ENCODE peak calls at places on chromosomes 4 and X, in eight cellular contexts. One of them, this sample, is unnamed.

GRCh38 chrX:40047485-40047884 is 50.3 kb downstream of the BCOR start:
- DNase-seq in upper lobe of left lung: no peak
- DNase-seq in IMR-90: no peak
- DNase-seq in prostate gland: no peak
- DNase-seq in sigmoid colon: no peak
- DNase-seq in Peyer's patch: no peak
- DNase-seq in tibial nerve: no peak
- DNase-seq in transverse colon: no peak
- DNase-seq in this sample: no peak

GRCh38 chr4:92994727-92995126 is 691.0 kb downstream of the GRID2 start:
- DNase-seq in upper lobe of left lung: no peak
- DNase-seq in IMR-90: no peak
- DNase-seq in prostate gland: no peak
- DNase-seq in sigmoid colon: no peak
- DNase-seq in Peyer's patch: no peak
- DNase-seq in tibial nerve: no peak
- DNase-seq in transverse colon: no peak
- DNase-seq in this sample: no peak

GRCh38 chrX:134803551-134804183 is 145.4 kb upstream of the PLAC1 start:
- DNase-seq in upper lobe of left lung: no peak
- DNase-seq in IMR-90: no peak
- DNase-seq in prostate gland: no peak
- DNase-seq in sigmoid colon: no peak
- DNase-seq in Peyer's patch: no peak
- DNase-seq in tibial nerve: no peak
- DNase-seq in transverse colon: no peak
- DNase-seq in this sample: no peak

GRCh38 chrX:12950851-12951589 is 23.9 kb upstream of the TMSB4X start:
- DNase-seq in upper lobe of left lung: peak; percentile 72
- DNase-seq in IMR-90: no peak
- DNase-seq in prostate gland: no peak
- DNase-seq in sigmoid colon: no peak
- DNase-seq in Peyer's patch: no peak
- DNase-seq in tibial nerve: no peak
- DNase-seq in transverse colon: peak; percentile 63
- DNase-seq in this sample: no peak

GRCh38 chr4:109631709-109632108 is 71.5 kb downstream of the CASP6 start:
- DNase-seq in upper lobe of left lung: no peak
- DNase-seq in IMR-90: peak; percentile 4
- DNase-seq in prostate gland: no peak
- DNase-seq in sigmoid colon: no peak
- DNase-seq in Peyer's patch: no peak
- DNase-seq in tibial nerve: no peak
- DNase-seq in transverse colon: no peak
- DNase-seq in this sample: peak; percentile 46

GRCh38 chr4:99636422-99636821 is 21.2 kb downstream of the C4orf54 start:
- DNase-seq in upper lobe of left lung: no peak
- DNase-seq in IMR-90: no peak
- DNase-seq in prostate gland: no peak
- DNase-seq in sigmoid colon: no peak
- DNase-seq in Peyer's patch: no peak
- DNase-seq in tibial nerve: no peak
- DNase-seq in transverse colon: no peak
- DNase-seq in this sample: no peak

GRCh38 chr4:72568959-72569718 is at the start of gene ADAMTS3:
- DNase-seq in upper lobe of left lung: peak; percentile 67
- DNase-seq in IMR-90: peak; percentile 33
- DNase-seq in prostate gland: peak; percentile 59
- DNase-seq in sigmoid colon: peak; percentile 81
- DNase-seq in Peyer's patch: peak; percentile 52
- DNase-seq in tibial nerve: peak; percentile 35
- DNase-seq in transverse colon: peak; percentile 40
- DNase-seq in this sample: peak; percentile 84

GRCh38 chrX:24542756-24543155 is 77.7 kb downstream of the PDK3 start:
- DNase-seq in upper lobe of left lung: no peak
- DNase-seq in IMR-90: no peak
- DNase-seq in prostate gland: no peak
- DNase-seq in sigmoid colon: no peak
- DNase-seq in Peyer's patch: no peak
- DNase-seq in tibial nerve: no peak
- DNase-seq in transverse colon: no peak
- DNase-seq in this sample: no peak

GRCh38 chrX:78659955-78660354 is 827 bp upstream of the RTL3 start:
- DNase-seq in upper lobe of left lung: no peak
- DNase-seq in IMR-90: no peak
- DNase-seq in prostate gland: no peak
- DNase-seq in sigmoid colon: no peak
- DNase-seq in Peyer's patch: no peak
- DNase-seq in tibial nerve: no peak
- DNase-seq in transverse colon: no peak
- DNase-seq in this sample: no peak

GRCh38 chr4:102247041-102247440 is 98.2 kb downstream of the SLC39A8 start:
- DNase-seq in upper lobe of left lung: no peak
- DNase-seq in IMR-90: no peak
- DNase-seq in prostate gland: no peak
- DNase-seq in sigmoid colon: no peak
- DNase-seq in Peyer's patch: no peak
- DNase-seq in tibial nerve: no peak
- DNase-seq in transverse colon: no peak
- DNase-seq in this sample: no peak

GRCh38 chrX:39008554-39008953 is 207.3 kb downstream of the MID1IP1 start:
- DNase-seq in upper lobe of left lung: peak; percentile 25
- DNase-seq in IMR-90: no peak
- DNase-seq in prostate gland: no peak
- DNase-seq in sigmoid colon: no peak
- DNase-seq in Peyer's patch: no peak
- DNase-seq in tibial nerve: no peak
- DNase-seq in transverse colon: no peak
- DNase-seq in this sample: no peak

GRCh38 chrX:37423864-37424569 is 74.9 kb downstream of the PRRG1 start:
- DNase-seq in upper lobe of left lung: no peak
- DNase-seq in IMR-90: peak; percentile 29
- DNase-seq in prostate gland: no peak
- DNase-seq in sigmoid colon: no peak
- DNase-seq in Peyer's patch: no peak
- DNase-seq in tibial nerve: no peak
- DNase-seq in transverse colon: no peak
- DNase-seq in this sample: no peak

GRCh38 chrX:41293269-41293668 is 40.7 kb upstream of the DDX3X start:
- DNase-seq in upper lobe of left lung: no peak
- DNase-seq in IMR-90: no peak
- DNase-seq in prostate gland: no peak
- DNase-seq in sigmoid colon: no peak
- DNase-seq in Peyer's patch: no peak
- DNase-seq in tibial nerve: no peak
- DNase-seq in transverse colon: no peak
- DNase-seq in this sample: no peak

GRCh38 chrX:14963447-14964236 is 90.4 kb downstream of the MOSPD2 start:
- DNase-seq in upper lobe of left lung: no peak
- DNase-seq in IMR-90: peak; percentile 47
- DNase-seq in prostate gland: no peak
- DNase-seq in sigmoid colon: no peak
- DNase-seq in Peyer's patch: no peak
- DNase-seq in tibial nerve: no peak
- DNase-seq in transverse colon: no peak
- DNase-seq in this sample: no peak

GRCh38 chr4:15677507-15677988 is 4.1 kb upstream of the FAM200B start:
- DNase-seq in upper lobe of left lung: peak; percentile 58
- DNase-seq in IMR-90: peak; percentile 48
- DNase-seq in prostate gland: no peak
- DNase-seq in sigmoid colon: no peak
- DNase-seq in Peyer's patch: no peak
- DNase-seq in tibial nerve: no peak
- DNase-seq in transverse colon: peak; percentile 39
- DNase-seq in this sample: no peak

GRCh38 chrX:153905481-153906095 is 1.1 kb downstream of the AVPR2 start:
- DNase-seq in upper lobe of left lung: no peak
- DNase-seq in IMR-90: no peak
- DNase-seq in prostate gland: no peak
- DNase-seq in sigmoid colon: no peak
- DNase-seq in Peyer's patch: no peak
- DNase-seq in tibial nerve: no peak
- DNase-seq in transverse colon: no peak
- DNase-seq in this sample: peak; percentile 14

DNA sequence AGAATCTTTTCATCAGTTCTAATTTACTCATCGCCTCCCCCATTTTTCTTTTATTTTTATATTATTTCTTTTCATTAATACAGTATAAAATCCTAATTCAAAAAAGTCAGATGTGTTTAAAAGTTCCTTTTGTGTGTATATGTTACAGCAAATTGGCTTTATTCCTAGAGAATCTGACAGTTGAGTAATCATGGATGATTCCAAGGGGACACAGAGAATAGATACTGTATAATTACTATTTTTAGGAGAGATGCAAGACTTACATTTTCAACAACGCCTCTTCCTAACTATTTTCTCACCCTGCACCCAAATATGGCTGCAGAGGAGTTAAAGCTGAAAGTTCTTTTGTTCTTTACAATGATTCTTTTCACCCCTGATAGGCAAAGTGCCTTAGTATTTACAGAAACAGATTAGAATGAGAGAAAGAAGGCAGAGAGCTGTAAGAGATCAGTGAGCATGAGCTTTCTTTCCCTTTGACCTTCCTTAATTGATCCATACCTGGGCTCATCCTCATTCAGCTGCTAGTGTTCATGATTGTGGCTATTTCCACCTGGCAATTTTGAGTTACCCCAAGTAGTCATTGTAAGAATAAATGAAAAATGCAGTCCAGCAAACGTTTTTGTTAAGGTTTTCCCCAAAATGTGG is 210.8 kb downstream of the SLC4A4 start:
- DNase-seq in upper lobe of left lung: no peak
- DNase-seq in IMR-90: peak; percentile 22
- DNase-seq in prostate gland: no peak
- DNase-seq in sigmoid colon: no peak
- DNase-seq in Peyer's patch: no peak
- DNase-seq in tibial nerve: no peak
- DNase-seq in transverse colon: no peak
- DNase-seq in this sample: no peak
- TF ChIP-seq POLR2A in upper lobe of left lung: no peak
- TF ChIP-seq POLR2A in IMR-90: no peak
- TF ChIP-seq POLR2A in prostate gland: no peak
- TF ChIP-seq POLR2A in sigmoid colon: no peak
- TF ChIP-seq POLR2A in Peyer's patch: no peak
- TF ChIP-seq POLR2A in tibial nerve: no peak
- TF ChIP-seq POLR2A in transverse colon: no peak
- TF ChIP-seq POLR2A in this sample: no peak

GRCh38 chr4:112302320-112303274 is 5.4 kb downstream of the ALPK1 start:
- DNase-seq in upper lobe of left lung: no peak
- DNase-seq in IMR-90: no peak
- DNase-seq in prostate gland: no peak
- DNase-seq in sigmoid colon: no peak
- DNase-seq in Peyer's patch: no peak
- DNase-seq in tibial nerve: no peak
- DNase-seq in transverse colon: no peak
- DNase-seq in this sample: no peak
- H3K4me3 ChIP-seq in upper lobe of left lung: no peak overlapping the region
- H3K4me3 ChIP-seq in IMR-90: no peak overlapping the region
- H3K4me3 ChIP-seq in prostate gland: no peak overlapping the region
- H3K4me3 ChIP-seq in sigmoid colon: no peak overlapping the region
- H3K4me3 ChIP-seq in Peyer's patch: no peak overlapping the region
- H3K4me3 ChIP-seq in tibial nerve: no peak overlapping the region
- H3K4me3 ChIP-seq in transverse colon: no peak overlapping the region
- H3K4me3 ChIP-seq in this sample: no peak overlapping the region

GRCh38 chr4:113899260-113900177 is 79.9 kb downstream of the ARSJ start:
- DNase-seq in upper lobe of left lung: no peak
- DNase-seq in IMR-90: no peak
- DNase-seq in prostate gland: no peak
- DNase-seq in sigmoid colon: no peak
- DNase-seq in Peyer's patch: no peak
- DNase-seq in tibial nerve: no peak
- DNase-seq in transverse colon: peak; percentile 9
- DNase-seq in this sample: no peak

GRCh38 chr4:113888006-113888405 is 91.4 kb downstream of the ARSJ start:
- DNase-seq in upper lobe of left lung: no peak
- DNase-seq in IMR-90: no peak
- DNase-seq in prostate gland: no peak
- DNase-seq in sigmoid colon: no peak
- DNase-seq in Peyer's patch: no peak
- DNase-seq in tibial nerve: no peak
- DNase-seq in transverse colon: no peak
- DNase-seq in this sample: no peak

DNA sequence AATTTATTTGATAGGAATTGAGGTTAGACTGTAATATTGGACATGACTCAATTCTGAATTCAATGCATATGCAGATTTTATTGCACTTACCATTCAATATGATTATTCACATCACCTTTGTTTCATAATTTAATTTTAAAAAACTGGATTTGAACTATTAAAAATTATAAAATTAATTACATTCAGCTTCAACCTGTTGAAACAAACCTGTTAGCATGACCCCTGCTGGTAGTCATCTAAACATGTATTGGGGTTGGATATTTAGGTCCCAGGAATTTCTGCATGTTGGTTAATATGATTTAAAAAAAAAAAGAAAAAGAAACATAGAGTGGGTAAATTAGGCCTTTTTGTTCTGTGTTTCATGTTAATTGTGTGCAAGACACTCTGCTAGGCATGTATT is 85.9 kb downstream of the ARSJ start:
- DNase-seq in upper lobe of left lung: no peak
- DNase-seq in IMR-90: peak; percentile 32
- DNase-seq in prostate gland: no peak
- DNase-seq in sigmoid colon: no peak
- DNase-seq in Peyer's patch: no peak
- DNase-seq in tibial nerve: no peak
- DNase-seq in transverse colon: no peak
- DNase-seq in this sample: no peak
- TF ChIP-seq CTCF in upper lobe of left lung: no peak
- TF ChIP-seq CTCF in IMR-90: peak; percentile 28
- TF ChIP-seq CTCF in prostate gland: no peak
- TF ChIP-seq CTCF in sigmoid colon: no peak
- TF ChIP-seq CTCF in Peyer's patch: no peak
- TF ChIP-seq CTCF in tibial nerve: no peak
- TF ChIP-seq CTCF in transverse colon: no peak
- TF ChIP-seq CTCF in this sample: no peak

GRCh38 chr4:47913858-47914218 is 545 bp downstream of the NFXL1 start:
- DNase-seq in upper lobe of left lung: peak; percentile 36
- DNase-seq in IMR-90: no peak
- DNase-seq in prostate gland: peak; percentile 40
- DNase-seq in sigmoid colon: peak; percentile 69
- DNase-seq in Peyer's patch: no peak
- DNase-seq in tibial nerve: no peak
- DNase-seq in transverse colon: peak; percentile 50
- DNase-seq in this sample: peak; percentile 34

GRCh38 chr4:47914926-47915237 is 499 bp upstream of the NFXL1 start:
- DNase-seq in upper lobe of left lung: no peak
- DNase-seq in IMR-90: no peak
- DNase-seq in prostate gland: no peak
- DNase-seq in sigmoid colon: no peak
- DNase-seq in Peyer's patch: no peak
- DNase-seq in tibial nerve: no peak
- DNase-seq in transverse colon: no peak
- DNase-seq in this sample: no peak

GRCh38 chr4:47915378-47915777 is 995 bp upstream of the NFXL1 start:
- DNase-seq in upper lobe of left lung: no peak
- DNase-seq in IMR-90: no peak
- DNase-seq in prostate gland: no peak
- DNase-seq in sigmoid colon: no peak
- DNase-seq in Peyer's patch: no peak
- DNase-seq in tibial nerve: no peak
- DNase-seq in transverse colon: no peak
- DNase-seq in this sample: no peak

GRCh38 chr4:47913328-47913727 is 1.1 kb downstream of the NFXL1 start:
- DNase-seq in upper lobe of left lung: no peak
- DNase-seq in IMR-90: peak; percentile 34
- DNase-seq in prostate gland: no peak
- DNase-seq in sigmoid colon: no peak
- DNase-seq in Peyer's patch: no peak
- DNase-seq in tibial nerve: no peak
- DNase-seq in transverse colon: no peak
- DNase-seq in this sample: no peak

GRCh38 chr4:47914219-47914925 is at the start of gene NFXL1:
- DNase-seq in upper lobe of left lung: peak; percentile 99
- DNase-seq in IMR-90: peak; percentile 96
- DNase-seq in prostate gland: peak; percentile 97
- DNase-seq in sigmoid colon: peak; percentile 99
- DNase-seq in Peyer's patch: peak; percentile 98
- DNase-seq in tibial nerve: peak; percentile 94
- DNase-seq in transverse colon: peak; percentile 98
- DNase-seq in this sample: peak; percentile 96
- TF ChIP-seq POLR2A in upper lobe of left lung: no peak
- TF ChIP-seq POLR2A in IMR-90: peak; percentile 85
- TF ChIP-seq POLR2A in prostate gland: peak; percentile 86
- TF ChIP-seq POLR2A in sigmoid colon: peak; percentile 74
- TF ChIP-seq POLR2A in Peyer's patch: peak; percentile 69
- TF ChIP-seq POLR2A in tibial nerve: peak; percentile 71
- TF ChIP-seq POLR2A in transverse colon: peak; percentile 87
- TF ChIP-seq POLR2A in this sample: peak; percentile 70